ENCODE peak calls at places on chromosomes 1 and 21, in six cellular contexts. N is A172, P is glomerular endothelial cell, Z is hippocampal formation, W is kidney epithelial cell, K is pulmonary artery endothelial cell. Y is an unnamed sample.

GRCh38 chr1:103211073-103211472 is 102.8 kb upstream of the COL11A1 start:
- DNase-seq in K (no peak), N (no peak), P (no peak), W (no peak), Z (no peak), Y (no peak)

GRCh38 chr1:157105988-157106812 is 6.6 kb upstream of the ETV3L start:
- DNase-seq in Z (peak), P (no peak), W (peak), N (peak), K (peak), Y (no peak)

GRCh38 chr1:230643887-230644286 is 1.6 kb downstream of the COG2 start:
- DNase-seq in N (peak), P (no peak), W (no peak), K (no peak), Z (no peak), Y (no peak)

GRCh38 chr1:218345673-218346390 is 696 bp downstream of the TGFB2 start:
- DNase-seq in W (no peak), K (no peak), Z (no peak), P (no peak), N (peak), Y (no peak)

GRCh38 chr1:184858288-184858687 is 103.6 kb upstream of the EDEM3 start:
- DNase-seq in K (no peak), W (no peak), P (no peak), Z (no peak), N (no peak), Y (no peak)

GRCh38 chr1:103275725-103276124 is 167.4 kb upstream of the COL11A1 start:
- DNase-seq in W (no peak), N (no peak), K (no peak), P (no peak), Z (no peak), Y (no peak)

GRCh38 chr1:25198731-25199231 is 33.5 kb downstream of the SYF2 start:
- DNase-seq in N (no peak), W (no peak), P (no peak), K (no peak), Z (peak), Y (no peak)

GRCh38 chr21:29481641-29482040 is 182.9 kb downstream of the BACH1 start:
- DNase-seq in N (no peak), W (no peak), Z (no peak), P (no peak), K (no peak), Y (no peak)

GRCh38 chr1:9684806-9685205 is 33.3 kb downstream of the PIK3CD start:
- DNase-seq in W (no peak), Z (no peak), K (no peak), P (no peak), N (no peak), Y (no peak)

GRCh38 chr1:234658143-234658542 is 48.2 kb upstream of the IRF2BP2 start:
- DNase-seq in P (no peak), N (peak), W (peak), Z (no peak), K (no peak), Y (no peak)

GRCh38 chr1:153538315-153538821 is 2.4 kb downstream of the S100A5 start:
- DNase-seq in W (no peak), P (no peak), Z (no peak), K (no peak), N (no peak), Y (no peak)

GRCh38 chr1:7420098-7420445 is 351.0 kb upstream of the VAMP3 start:
- DNase-seq in K (no peak), P (no peak), N (no peak), W (no peak), Z (no peak), Y (no peak)

GRCh38 chr1:65630855-65631254 is 161.8 kb upstream of the PDE4B start:
- DNase-seq in Z (no peak), P (no peak), W (no peak), K (peak), N (no peak), Y (no peak)

GRCh38 chr1:63671514-63671913 is 78.3 kb downstream of the PGM1 start:
- DNase-seq in K (no peak), Z (no peak), N (no peak), P (no peak), W (no peak), Y (no peak)

Y was measured in esophagus squamous epithelium.